ENCODE peak calls at places on chromosomes 4 and X, in five cellular contexts. One of them, this sample, is unnamed.

GRCh38 chrX:19389217-19389616 is 45.5 kb downstream of the PDHA1 start:
- DNase-seq in AG09309: no peak
- DNase-seq in H7: no peak
- DNase-seq in bronchial epithelial cell: peak; percentile 5
- DNase-seq in Peyer's patch: no peak
- DNase-seq in this sample: no peak

GRCh38 chr4:128757712-128758111 is 51.8 kb upstream of the JADE1 start:
- DNase-seq in AG09309: no peak
- DNase-seq in H7: no peak
- DNase-seq in bronchial epithelial cell: no peak
- DNase-seq in Peyer's patch: no peak
- DNase-seq in this sample: no peak

GRCh38 chr4:183840311-183840710 is 64.8 kb upstream of the STOX2 start:
- DNase-seq in AG09309: peak; percentile 40
- DNase-seq in H7: peak; percentile 67
- DNase-seq in bronchial epithelial cell: peak; percentile 67
- DNase-seq in Peyer's patch: peak; percentile 68
- DNase-seq in this sample: peak; percentile 86

GRCh38 chr4:179059396-179059795 is 1617.2 kb upstream of the AGA start:
- DNase-seq in AG09309: no peak
- DNase-seq in H7: no peak
- DNase-seq in bronchial epithelial cell: no peak
- DNase-seq in Peyer's patch: no peak
- DNase-seq in this sample: no peak

GRCh38 chr4:67935888-67936287 is 27.4 kb downstream of the TMPRSS11A start:
- DNase-seq in AG09309: no peak
- DNase-seq in H7: no peak
- DNase-seq in bronchial epithelial cell: no peak
- DNase-seq in Peyer's patch: no peak
- DNase-seq in this sample: no peak

GRCh38 chr4:2051086-2051485 is 8.0 kb upstream of the NAT8L start:
- DNase-seq in AG09309: no peak
- DNase-seq in H7: peak; percentile 49
- DNase-seq in bronchial epithelial cell: no peak
- DNase-seq in Peyer's patch: no peak
- DNase-seq in this sample: no peak

GRCh38 chr4:142579483-142579882 is 266.6 kb downstream of the INPP4B start:
- DNase-seq in AG09309: no peak
- DNase-seq in H7: no peak
- DNase-seq in bronchial epithelial cell: no peak
- DNase-seq in Peyer's patch: no peak
- DNase-seq in this sample: no peak

GRCh38 chr4:56804551-56804950 is 16.9 kb downstream of the SPINK2 start:
- DNase-seq in AG09309: peak; percentile 18
- DNase-seq in H7: no peak
- DNase-seq in bronchial epithelial cell: peak; percentile 88
- DNase-seq in Peyer's patch: no peak
- DNase-seq in this sample: peak; percentile 48

GRCh38 chrX:103878466-103879151 is 46.6 kb upstream of the RAB9B start:
- DNase-seq in AG09309: peak; percentile 4
- DNase-seq in H7: no peak
- DNase-seq in bronchial epithelial cell: peak; percentile 72
- DNase-seq in Peyer's patch: no peak
- DNase-seq in this sample: peak; percentile 82

GRCh38 chr4:82661153-82661552 is 99.4 kb upstream of the TMEM150C start:
- DNase-seq in AG09309: no peak
- DNase-seq in H7: no peak
- DNase-seq in bronchial epithelial cell: no peak
- DNase-seq in Peyer's patch: no peak
- DNase-seq in this sample: no peak

GRCh38 chrX:79601336-79602131 is 234.4 kb upstream of the ITM2A start:
- DNase-seq in AG09309: no peak
- DNase-seq in H7: no peak
- DNase-seq in bronchial epithelial cell: no peak
- DNase-seq in Peyer's patch: no peak
- DNase-seq in this sample: no peak

GRCh38 chrX:47530054-47530453 is 31.0 kb upstream of the ARAF start:
- DNase-seq in AG09309: no peak
- DNase-seq in H7: no peak
- DNase-seq in bronchial epithelial cell: no peak
- DNase-seq in Peyer's patch: no peak
- DNase-seq in this sample: no peak

GRCh38 chr4:146661368-146661767 is 22.7 kb downstream of the POU4F2 start:
- DNase-seq in AG09309: no peak
- DNase-seq in H7: no peak
- DNase-seq in bronchial epithelial cell: no peak
- DNase-seq in Peyer's patch: no peak
- DNase-seq in this sample: no peak

GRCh38 chrX:18714910-18715309 is 7.5 kb downstream of the PPEF1 start:
- DNase-seq in AG09309: no peak
- DNase-seq in H7: no peak
- DNase-seq in bronchial epithelial cell: no peak
- DNase-seq in Peyer's patch: no peak
- DNase-seq in this sample: no peak

GRCh38 chr4:127782025-127782274 is 172 bp upstream of the HSPA4L start:
- DNase-seq in AG09309: peak; percentile 18
- DNase-seq in H7: peak; percentile 93
- DNase-seq in bronchial epithelial cell: peak; percentile 73
- DNase-seq in Peyer's patch: peak; percentile 89
- DNase-seq in this sample: peak; percentile 86

GRCh38 chrX:109624641-109625311 is at the start of gene KCNE5:
- DNase-seq in AG09309: no peak
- DNase-seq in H7: peak; percentile 93
- DNase-seq in bronchial epithelial cell: no peak
- DNase-seq in Peyer's patch: no peak
- DNase-seq in this sample: no peak
- H3K4me3 ChIP-seq in AG09309: no peak within 1 kb of the TSS
- H3K4me3 ChIP-seq in H7: peak within 1 kb of the TSS; percentile 45
- H3K4me3 ChIP-seq in bronchial epithelial cell: no peak within 1 kb of the TSS
- H3K4me3 ChIP-seq in Peyer's patch: no peak within 1 kb of the TSS
- H3K4me3 ChIP-seq in this sample: no peak within 1 kb of the TSS

GRCh38 chr4:98283219-98284199 is 22.3 kb downstream of the RAP1GDS1 start:
- DNase-seq in AG09309: no peak
- DNase-seq in H7: no peak
- DNase-seq in bronchial epithelial cell: peak; percentile 36
- DNase-seq in Peyer's patch: no peak
- DNase-seq in this sample: peak; percentile 34
- H3K4me3 ChIP-seq in AG09309: no peak overlapping the region
- H3K4me3 ChIP-seq in H7: no peak overlapping the region
- H3K4me3 ChIP-seq in bronchial epithelial cell: no peak overlapping the region
- H3K4me3 ChIP-seq in Peyer's patch: no peak overlapping the region
- H3K4me3 ChIP-seq in this sample: no peak overlapping the region

DNA sequence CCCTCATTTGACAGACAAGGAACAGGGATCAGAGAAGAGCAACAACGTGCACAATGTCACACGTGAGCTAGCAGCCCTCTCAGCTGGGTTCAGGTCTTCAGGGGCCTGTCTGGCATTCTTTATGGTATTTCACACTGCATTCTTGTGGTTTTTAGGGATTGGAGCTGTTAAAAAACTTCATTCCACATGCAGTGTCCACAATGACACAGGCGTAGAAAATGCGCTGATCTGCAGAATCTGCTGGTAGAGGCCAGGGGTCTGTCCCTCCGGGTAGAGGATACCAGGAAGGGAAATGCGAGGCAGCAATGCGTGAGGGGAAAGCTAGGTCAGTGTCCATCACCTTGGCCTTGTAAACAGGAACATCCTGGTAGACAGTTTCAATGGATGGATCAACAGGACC is 36.6 kb downstream of the MAP7D3 start:
- DNase-seq in AG09309: peak; percentile 59
- DNase-seq in H7: no peak
- DNase-seq in bronchial epithelial cell: peak; percentile 42
- DNase-seq in Peyer's patch: no peak
- DNase-seq in this sample: peak; percentile 74
- H3K4me3 ChIP-seq in AG09309: no peak overlapping the region
- H3K4me3 ChIP-seq in H7: no peak overlapping the region
- H3K4me3 ChIP-seq in bronchial epithelial cell: no peak overlapping the region
- H3K4me3 ChIP-seq in Peyer's patch: no peak overlapping the region
- H3K4me3 ChIP-seq in this sample: no peak overlapping the region

GRCh38 chr4:164977243-164978164 is at the start of gene TRIM61:
- DNase-seq in AG09309: no peak
- DNase-seq in H7: peak; percentile 24
- DNase-seq in bronchial epithelial cell: no peak
- DNase-seq in Peyer's patch: no peak
- DNase-seq in this sample: peak; percentile 55
- H3K4me3 ChIP-seq in AG09309: peak within 1 kb of the TSS; percentile 46
- H3K4me3 ChIP-seq in H7: peak within 1 kb of the TSS; percentile 34
- H3K4me3 ChIP-seq in bronchial epithelial cell: peak within 1 kb of the TSS; percentile 26
- H3K4me3 ChIP-seq in Peyer's patch: peak within 1 kb of the TSS; percentile 43
- H3K4me3 ChIP-seq in this sample: peak within 1 kb of the TSS; percentile 73

DNA sequence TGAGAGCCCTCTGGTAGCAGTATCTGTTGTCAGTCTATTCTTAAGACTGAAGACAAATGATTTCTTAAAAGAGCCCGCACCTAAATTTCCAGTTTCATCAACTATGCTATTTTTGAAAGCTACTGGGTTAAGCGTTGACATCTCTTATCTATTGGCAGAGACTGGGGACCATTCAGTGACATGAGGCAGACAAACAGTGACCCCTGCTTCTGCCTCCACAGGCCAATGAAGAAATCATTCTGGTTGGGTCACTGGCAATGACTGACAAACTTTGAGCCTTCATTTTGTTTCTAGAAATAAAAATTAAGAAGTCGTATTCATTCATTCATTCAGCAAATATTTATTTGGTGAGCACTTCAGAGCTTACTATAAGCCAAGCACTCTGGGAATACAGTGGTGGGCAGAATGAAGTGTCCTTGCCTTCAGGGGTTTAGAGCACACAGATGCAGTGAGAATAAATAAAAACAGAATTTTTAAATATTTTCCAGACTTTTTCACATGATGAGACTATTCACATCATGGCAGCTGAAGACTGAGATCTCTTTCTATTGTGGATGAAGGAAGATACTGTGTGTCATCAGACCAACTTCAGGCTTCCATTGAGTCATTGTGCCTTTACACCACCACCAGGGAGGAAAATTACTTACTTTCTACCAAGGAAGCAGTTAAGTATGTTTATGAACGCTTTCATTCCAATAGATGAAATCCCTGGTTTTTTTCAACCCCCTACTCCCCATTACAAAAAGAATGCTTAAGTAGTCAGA is 36.0 kb downstream of the SORBS2 start:
- DNase-seq in AG09309: no peak
- DNase-seq in H7: no peak
- DNase-seq in bronchial epithelial cell: peak; percentile 59
- DNase-seq in Peyer's patch: no peak
- DNase-seq in this sample: no peak
- H3K4me3 ChIP-seq in AG09309: no peak overlapping the region
- H3K4me3 ChIP-seq in H7: no peak overlapping the region
- H3K4me3 ChIP-seq in bronchial epithelial cell: no peak overlapping the region
- H3K4me3 ChIP-seq in Peyer's patch: no peak overlapping the region
- H3K4me3 ChIP-seq in this sample: no peak overlapping the region

GRCh38 chr4:98542011-98542410 is 116.4 kb downstream of the TSPAN5 start:
- DNase-seq in AG09309: no peak
- DNase-seq in H7: no peak
- DNase-seq in bronchial epithelial cell: peak; percentile 90
- DNase-seq in Peyer's patch: no peak
- DNase-seq in this sample: no peak

GRCh38 chr4:98540803-98541202 is 117.6 kb downstream of the TSPAN5 start:
- DNase-seq in AG09309: no peak
- DNase-seq in H7: no peak
- DNase-seq in bronchial epithelial cell: peak; percentile 70
- DNase-seq in Peyer's patch: no peak
- DNase-seq in this sample: no peak

GRCh38 chr4:98546910-98547544 is 111.4 kb downstream of the TSPAN5 start:
- DNase-seq in AG09309: peak; percentile 47
- DNase-seq in H7: peak; percentile 41
- DNase-seq in bronchial epithelial cell: no peak
- DNase-seq in Peyer's patch: no peak
- DNase-seq in this sample: peak; percentile 82

GRCh38 chr4:98544818-98545399 is 113.5 kb downstream of the TSPAN5 start:
- DNase-seq in AG09309: no peak
- DNase-seq in H7: no peak
- DNase-seq in bronchial epithelial cell: no peak
- DNase-seq in Peyer's patch: no peak
- DNase-seq in this sample: no peak

DNA sequence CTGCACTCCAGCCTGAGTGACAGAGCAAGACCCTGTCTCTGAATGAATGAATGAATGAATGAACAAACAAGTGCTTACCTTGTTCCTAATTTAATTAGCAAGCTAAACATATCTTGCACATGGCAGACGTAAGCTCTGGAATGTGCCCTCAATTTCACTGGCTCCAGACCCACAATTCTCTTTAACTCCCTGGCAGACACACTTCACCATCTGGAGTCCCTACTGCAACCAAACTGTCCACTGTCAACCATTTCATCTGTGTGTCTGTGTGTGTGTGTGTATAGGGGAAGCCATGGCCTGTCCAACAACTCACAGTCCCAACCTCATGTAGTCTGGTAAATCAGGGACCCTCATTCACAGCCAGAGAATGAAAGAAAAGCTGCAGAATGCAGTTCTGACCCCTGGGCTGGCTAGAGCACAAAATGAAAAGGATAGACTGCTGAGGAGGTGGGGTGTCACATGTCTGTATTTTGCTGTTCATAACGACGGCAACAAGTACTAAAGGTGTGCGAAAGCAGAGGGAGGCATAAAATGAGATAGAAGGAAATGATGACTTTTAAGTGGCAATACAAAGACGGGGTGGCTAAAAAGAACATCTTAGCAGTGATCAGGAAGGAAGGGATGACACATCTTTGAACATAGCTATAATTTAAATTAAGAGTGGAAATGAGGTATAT is 114.1 kb downstream of the TSPAN5 start:
- DNase-seq in AG09309: no peak
- DNase-seq in H7: no peak
- DNase-seq in bronchial epithelial cell: no peak
- DNase-seq in Peyer's patch: no peak
- DNase-seq in this sample: no peak
- H3K4me3 ChIP-seq in AG09309: no peak overlapping the region
- H3K4me3 ChIP-seq in H7: no peak overlapping the region
- H3K4me3 ChIP-seq in bronchial epithelial cell: no peak overlapping the region
- H3K4me3 ChIP-seq in Peyer's patch: no peak overlapping the region
- H3K4me3 ChIP-seq in this sample: no peak overlapping the region

This sample was measured in fibroblast of pulmonary artery.